ENCODE peak calls at places on chromosomes 7 and 10, in four cellular contexts. O is K562, I is HCT116, H is HepG2. J is an unnamed sample.
A peak's percentile ranks its signal among the peaks of the same experiment; 100 is the strongest.

GRCh38 chr7:41193738-41194287 is 509.1 kb downstream of the INHBA start:
- DNase-seq in O (no peak), H (no peak), I (no peak), J (no peak)

GRCh38 chr7:111424768-111425167 is 137.5 kb downstream of the IMMP2L start:
- DNase-seq in I (no peak), H (peak; percentile 54), O (no peak), J (peak; percentile 18)

GRCh38 chr10:86294346-86295265 is 72.0 kb downstream of the GRID1 start:
- DNase-seq in H (no peak), I (no peak), O (no peak), J (no peak)

GRCh38 chr7:125605241-125605640 is 675.6 kb upstream of the POT1 start:
- DNase-seq in O (peak; percentile 27), I (no peak), H (no peak), J (no peak)

GRCh38 chr10:71134732-71135211 is 77.6 kb upstream of the UNC5B start:
- DNase-seq in O (no peak), I (no peak), H (no peak), J (no peak)

GRCh38 chr10:62724465-62724864 is 80.1 kb upstream of the ADO start:
- DNase-seq in O (peak; percentile 75), I (peak; percentile 10), H (no peak), J (no peak)

GRCh38 chr7:28570970-28571288 is 158.6 kb downstream of the CREB5 start:
- DNase-seq in O (no peak), I (no peak), H (peak; percentile 12), J (no peak)

GRCh38 chr10:59557052-59557451 is 152.6 kb downstream of the SLC16A9 start:
- DNase-seq in O (no peak), I (no peak), H (no peak), J (no peak)

GRCh38 chr10:116756277-116756676 is 13.9 kb upstream of the HSPA12A start:
- DNase-seq in H (no peak), O (no peak), I (no peak), J (no peak)

GRCh38 chr7:124996778-124997177 is 67.2 kb upstream of the POT1 start:
- DNase-seq in O (no peak), I (no peak), H (peak; percentile 9), J (peak; percentile 5)

GRCh38 chr10:22682237-22683192 is 31.9 kb downstream of the PIP4K2A start:
- DNase-seq in I (peak; percentile 15), H (peak; percentile 69), O (no peak), J (peak; percentile 39)

GRCh38 chr10:29826801-29827200 is 192.0 kb upstream of the SVIL start:
- DNase-seq in O (no peak), H (no peak), I (no peak), J (no peak)

GRCh38 chr7:35250941-35251340 is 3.0 kb downstream of the TBX20 start:
- DNase-seq in I (no peak), H (no peak), O (no peak), J (no peak)
- TF ChIP-seq CTCF in I (no peak), H (no peak), O (no peak), J (no peak)

DNA sequence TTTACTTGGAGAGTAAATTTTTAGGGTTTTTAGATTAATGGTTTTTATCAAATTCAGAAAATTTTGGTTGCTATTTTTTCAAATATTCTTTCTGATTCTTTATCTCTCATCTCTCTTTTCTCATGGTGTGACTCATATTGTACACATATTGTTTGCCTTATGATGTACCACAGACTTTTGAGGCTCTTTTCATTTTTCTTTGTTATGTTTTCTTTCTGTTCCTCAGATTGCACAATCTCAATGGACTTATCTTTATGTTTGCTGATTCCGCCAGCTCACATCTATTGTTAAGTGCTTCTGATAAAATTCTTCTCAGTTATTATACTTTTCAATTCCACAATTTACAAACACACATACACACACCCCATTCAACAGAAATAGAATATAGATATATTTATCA is 168.2 kb upstream of the IGFBP3 start:
- DNase-seq in I (no peak), O (no peak), H (no peak), J (no peak)
- TF ChIP-seq TCF7L2 in I (no peak), O (no peak), H (no peak), J (no peak)

DNA sequence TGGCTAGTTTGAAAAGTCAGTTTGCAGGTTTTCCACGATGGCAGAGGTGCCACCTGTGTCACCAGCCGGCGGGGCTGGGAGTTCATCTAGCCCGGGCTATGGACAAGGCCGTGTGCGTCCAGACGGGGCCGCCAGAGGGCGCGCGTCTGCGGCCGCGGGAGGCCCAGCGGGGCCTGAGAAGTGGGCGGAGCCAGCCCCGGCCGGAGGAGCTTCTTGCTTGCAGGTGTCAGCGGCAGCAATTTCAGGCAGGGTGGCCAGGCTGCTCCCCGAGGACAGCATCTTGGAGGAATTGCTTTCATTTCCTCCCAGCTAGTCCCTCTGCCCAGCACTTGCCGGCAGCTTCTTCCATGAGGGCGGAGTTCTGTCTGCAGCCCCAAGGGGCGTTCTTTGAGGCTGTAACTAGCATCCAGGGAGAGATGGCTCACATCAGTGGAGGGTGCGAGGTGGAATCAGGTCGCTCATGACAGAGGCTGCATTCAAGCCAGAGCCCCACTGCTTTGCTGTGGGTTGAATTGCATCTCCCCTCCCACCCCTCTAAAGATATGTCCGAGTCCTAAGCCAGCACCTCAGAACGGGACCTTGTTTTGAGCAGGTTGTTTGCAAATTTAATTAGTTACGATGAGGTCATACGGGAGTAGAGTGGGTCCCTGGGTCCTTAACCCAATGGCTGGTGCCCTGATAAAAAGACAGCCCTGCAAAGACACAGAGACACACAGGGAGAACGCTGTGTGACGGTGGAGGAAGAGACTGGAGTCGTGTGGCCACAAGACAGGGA is 85.9 kb upstream of the MKI67 start:
- DNase-seq in H (peak; percentile 48), I (peak; percentile 75), O (peak; percentile 89), J (no peak)
- H3K4me3 ChIP-seq in H (peak overlapping the region; percentile 39), I (no peak overlapping the region), O (no peak overlapping the region), J (peak overlapping the region; percentile 23)

GRCh38 chr7:36388423-36388822 is 1.2 kb upstream of the ANLN start:
- DNase-seq in O (no peak), H (no peak), I (no peak), J (peak; percentile 36)

GRCh38 chr7:36391436-36392198 is 2.0 kb downstream of the ANLN start:
- DNase-seq in O (peak; percentile 26), I (no peak), H (no peak), J (peak; percentile 64)

GRCh38 chr7:36389371-36390198 is at the start of gene ANLN:
- DNase-seq in H (peak; percentile 92), I (peak; percentile 95), O (peak; percentile 100), J (peak; percentile 91)

GRCh38 chr7:36387437-36388345 is 2.0 kb upstream of the ANLN start:
- DNase-seq in O (no peak), I (peak; percentile 48), H (no peak), J (peak; percentile 84)

DNA sequence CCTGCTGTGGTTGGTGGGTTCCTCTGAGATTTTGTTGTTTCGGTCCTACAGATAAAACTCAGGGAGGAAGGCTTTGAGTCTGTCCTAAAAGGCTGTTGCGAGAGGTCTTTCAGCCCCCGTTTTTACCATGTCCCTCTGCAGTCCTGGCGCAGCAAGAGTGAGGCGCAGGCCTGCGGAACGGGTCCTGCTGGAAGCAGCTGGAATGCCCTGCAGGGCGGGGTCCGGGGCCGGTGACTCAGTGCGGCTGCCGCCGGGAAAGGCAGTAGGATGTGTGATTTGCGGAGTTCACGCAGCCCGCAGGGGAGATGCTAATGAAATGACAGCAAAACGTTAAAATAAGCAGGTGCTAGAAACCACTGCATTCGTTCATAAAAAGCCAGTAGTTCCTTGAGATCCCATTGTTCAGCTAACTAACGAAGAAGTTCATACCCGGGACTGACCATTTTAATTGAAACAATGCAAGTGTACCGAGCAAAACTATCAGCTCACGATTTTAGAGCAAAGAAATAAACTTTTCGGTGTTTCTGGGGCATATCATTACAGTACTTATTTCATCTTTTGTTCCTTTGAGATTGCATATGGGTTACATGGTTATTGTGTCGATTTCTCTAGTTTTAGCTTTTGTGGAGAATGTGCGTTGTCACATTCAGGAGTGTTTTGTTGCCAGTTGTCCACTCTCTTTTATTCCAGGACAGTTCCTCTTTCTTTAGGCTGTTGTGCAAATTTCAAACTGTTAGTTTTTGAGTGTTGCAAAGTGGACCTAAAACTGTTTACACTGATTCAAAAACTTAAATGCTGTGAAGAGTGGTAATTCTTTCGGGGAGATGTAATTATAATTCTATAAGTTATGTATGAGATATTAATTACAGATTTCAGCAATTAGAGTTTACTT is 783 bp downstream of the ANLN start:
- DNase-seq in O (peak; percentile 89), I (peak; percentile 56), H (peak; percentile 73), J (peak; percentile 80)
- TF ChIP-seq CTCF in O (no peak), I (no peak), H (no peak), J (no peak)

J was measured in Panc1.